ENCODE peak calls at places on chromosomes 13 and 19, in seven cellular contexts. One of them, this sample, is unnamed.

GRCh38 chr13:110629735-110630134 is 14.4 kb downstream of the NAXD start:
- DNase-seq in CD4-positive, alpha-beta T cell: no peak
- DNase-seq in uterus: no peak
- DNase-seq in CD8-positive, alpha-beta memory T cell: peak
- DNase-seq in progenitor cell of endocrine pancreas: no peak
- DNase-seq in NCI-H1092: no peak
- DNase-seq in NCI-H345: no peak
- DNase-seq in this sample: peak

GRCh38 chr13:94128430-94128829 is 351.1 kb downstream of the DCT start:
- DNase-seq in CD4-positive, alpha-beta T cell: no peak
- DNase-seq in uterus: peak
- DNase-seq in CD8-positive, alpha-beta memory T cell: no peak
- DNase-seq in progenitor cell of endocrine pancreas: no peak
- DNase-seq in NCI-H1092: no peak
- DNase-seq in NCI-H345: no peak
- DNase-seq in this sample: no peak

GRCh38 chr19:7869453-7869909 is 4.7 kb downstream of the PRR36 start:
- DNase-seq in CD4-positive, alpha-beta T cell: peak
- DNase-seq in uterus: peak
- DNase-seq in CD8-positive, alpha-beta memory T cell: peak
- DNase-seq in progenitor cell of endocrine pancreas: no peak
- DNase-seq in NCI-H1092: no peak
- DNase-seq in NCI-H345: no peak
- DNase-seq in this sample: peak

GRCh38 chr13:92833071-92833470 is 393.5 kb upstream of the GPC6 start:
- DNase-seq in CD4-positive, alpha-beta T cell: no peak
- DNase-seq in uterus: no peak
- DNase-seq in CD8-positive, alpha-beta memory T cell: no peak
- DNase-seq in progenitor cell of endocrine pancreas: no peak
- DNase-seq in NCI-H1092: no peak
- DNase-seq in NCI-H345: peak
- DNase-seq in this sample: no peak

GRCh38 chr19:30653646-30654386 is 281.6 kb downstream of the ZNF536 start:
- DNase-seq in CD4-positive, alpha-beta T cell: no peak
- DNase-seq in uterus: no peak
- DNase-seq in CD8-positive, alpha-beta memory T cell: no peak
- DNase-seq in progenitor cell of endocrine pancreas: no peak
- DNase-seq in NCI-H1092: no peak
- DNase-seq in NCI-H345: no peak
- DNase-seq in this sample: no peak

GRCh38 chr13:93266681-93267080 is 40.1 kb downstream of the GPC6 start:
- DNase-seq in CD4-positive, alpha-beta T cell: no peak
- DNase-seq in uterus: no peak
- DNase-seq in CD8-positive, alpha-beta memory T cell: no peak
- DNase-seq in progenitor cell of endocrine pancreas: no peak
- DNase-seq in NCI-H1092: no peak
- DNase-seq in NCI-H345: no peak
- DNase-seq in this sample: no peak

GRCh38 chr13:45167611-45168554 is 33.0 kb downstream of the KCTD4 start:
- DNase-seq in CD4-positive, alpha-beta T cell: no peak
- DNase-seq in uterus: no peak
- DNase-seq in CD8-positive, alpha-beta memory T cell: no peak
- DNase-seq in progenitor cell of endocrine pancreas: no peak
- DNase-seq in NCI-H1092: no peak
- DNase-seq in NCI-H345: no peak
- DNase-seq in this sample: no peak

GRCh38 chr13:25232937-25233515 is 54.3 kb downstream of the MTMR6 start:
- DNase-seq in CD4-positive, alpha-beta T cell: no peak
- DNase-seq in uterus: no peak
- DNase-seq in CD8-positive, alpha-beta memory T cell: peak
- DNase-seq in progenitor cell of endocrine pancreas: no peak
- DNase-seq in NCI-H1092: peak
- DNase-seq in NCI-H345: peak
- DNase-seq in this sample: no peak

GRCh38 chr19:47315125-47315821 is 5.6 kb downstream of the C5AR1 start:
- DNase-seq in CD4-positive, alpha-beta T cell: no peak
- DNase-seq in uterus: peak
- DNase-seq in CD8-positive, alpha-beta memory T cell: no peak
- DNase-seq in progenitor cell of endocrine pancreas: no peak
- DNase-seq in NCI-H1092: no peak
- DNase-seq in NCI-H345: peak
- DNase-seq in this sample: no peak

GRCh38 chr19:50204081-50204428 is 633 bp downstream of the MYH14 start:
- DNase-seq in CD4-positive, alpha-beta T cell: no peak
- DNase-seq in uterus: no peak
- DNase-seq in CD8-positive, alpha-beta memory T cell: no peak
- DNase-seq in progenitor cell of endocrine pancreas: no peak
- DNase-seq in NCI-H1092: no peak
- DNase-seq in NCI-H345: no peak
- DNase-seq in this sample: no peak

GRCh38 chr19:45558399-45558878 is 26.2 kb downstream of the OPA3 start:
- DNase-seq in CD4-positive, alpha-beta T cell: peak
- DNase-seq in uterus: no peak
- DNase-seq in CD8-positive, alpha-beta memory T cell: peak
- DNase-seq in progenitor cell of endocrine pancreas: no peak
- DNase-seq in NCI-H1092: peak
- DNase-seq in NCI-H345: no peak
- DNase-seq in this sample: peak

GRCh38 chr13:59677966-59678814 is 485.5 kb downstream of the DIAPH3 start:
- DNase-seq in CD4-positive, alpha-beta T cell: no peak
- DNase-seq in uterus: no peak
- DNase-seq in CD8-positive, alpha-beta memory T cell: no peak
- DNase-seq in progenitor cell of endocrine pancreas: no peak
- DNase-seq in NCI-H1092: peak
- DNase-seq in NCI-H345: peak
- DNase-seq in this sample: peak

GRCh38 chr19:48573163-48573505 is 21.2 kb downstream of the SULT2B1 start:
- DNase-seq in CD4-positive, alpha-beta T cell: no peak
- DNase-seq in uterus: no peak
- DNase-seq in CD8-positive, alpha-beta memory T cell: no peak
- DNase-seq in progenitor cell of endocrine pancreas: no peak
- DNase-seq in NCI-H1092: no peak
- DNase-seq in NCI-H345: no peak
- DNase-seq in this sample: no peak